ENCODE peak calls at places on chromosomes 7 and 10, in ten cellular contexts. D is SK-N-SH, H is stomach, J is uterus, M is DND-41, A is hepatocyte, T is upper lobe of right lung, N is thoracic aorta, X is gastrocnemius medialis, K is esophagus squamous epithelium. V is an unnamed sample.

GRCh38 chr10:125107166-125107949 is 53.0 kb downstream of the CTBP2 start:
- DNase-seq in D (no peak), H (peak; percentile 43), J (no peak), M (no peak), A (no peak), T (peak; percentile 16), N (no peak), X (no peak), K (no peak), V (no peak)

GRCh38 chr7:142956951-142957623 is 5.1 kb downstream of the KEL start:
- DNase-seq in D (no peak), H (no peak), J (no peak), M (no peak), A (peak; percentile 77), T (no peak), N (no peak), X (no peak), K (no peak), V (no peak)

GRCh38 chr10:13560597-13560996 is 26.2 kb upstream of the PRPF18 start:
- DNase-seq in D (no peak), H (no peak), J (no peak), M (no peak), A (no peak), T (no peak), N (no peak), X (no peak), K (no peak), V (no peak)

GRCh38 chr10:33009244-33010131 is 51.5 kb upstream of the ITGB1 start:
- DNase-seq in D (no peak), H (no peak), J (no peak), M (no peak), A (no peak), T (no peak), N (no peak), X (no peak), K (no peak), V (no peak)

GRCh38 chr7:50389961-50390360 is 60.2 kb downstream of the FIGNL1 start:
- DNase-seq in D (no peak), H (no peak), J (no peak), M (no peak), A (no peak), T (no peak), N (no peak), X (no peak), K (no peak), V (no peak)

GRCh38 chr10:24722676-24723385 is 856 bp downstream of the ARHGAP21 start:
- DNase-seq in D (peak; percentile 84), H (peak; percentile 68), J (peak; percentile 34), M (peak; percentile 80), A (peak; percentile 83), T (peak; percentile 83), N (no peak), X (peak; percentile 22), K (no peak), V (peak; percentile 83)

GRCh38 chr10:31467791-31468535 is 148.9 kb downstream of the ZEB1 start:
- DNase-seq in D (no peak), H (peak; percentile 47), J (no peak), M (no peak), A (peak; percentile 42), T (peak; percentile 40), N (no peak), X (peak; percentile 4), K (no peak), V (peak; percentile 51)

GRCh38 chr10:116274141-116274861 is 1.3 kb upstream of the GFRA1 start:
- DNase-seq in D (peak; percentile 74), H (no peak), J (no peak), M (no peak), A (peak; percentile 31), T (no peak), N (no peak), X (no peak), K (no peak), V (peak; percentile 75)

GRCh38 chr7:138891446-138891810 is 89.8 kb downstream of the KIAA1549 start:
- DNase-seq in D (peak; percentile 80), H (no peak), J (peak; percentile 31), M (no peak), A (peak; percentile 35), T (no peak), N (no peak), X (no peak), K (no peak), V (no peak)

GRCh38 chr7:50793115-50793946 is 10.6 kb upstream of the GRB10 start:
- DNase-seq in D (peak; percentile 67), H (peak; percentile 70), J (peak; percentile 67), M (no peak), A (peak; percentile 84), T (peak; percentile 87), N (no peak), X (peak; percentile 54), K (no peak), V (peak; percentile 95)

GRCh38 chr10:60359066-60359465 is 30.6 kb downstream of the ANK3 start:
- DNase-seq in D (no peak), H (no peak), J (no peak), M (no peak), A (no peak), T (no peak), N (no peak), X (no peak), K (no peak), V (no peak)

GRCh38 chr10:68542046-68542445 is 14.7 kb upstream of the SLC25A16 start:
- DNase-seq in D (no peak), H (no peak), J (no peak), M (no peak), A (no peak), T (no peak), N (no peak), X (no peak), K (no peak), V (no peak)

GRCh38 chr10:130378556-130379400 is 242.6 kb downstream of the GLRX3 start:
- DNase-seq in D (peak; percentile 46), H (no peak), J (no peak), M (no peak), A (no peak), T (no peak), N (no peak), X (no peak), K (no peak), V (peak; percentile 71)

GRCh38 chr7:6532516-6532915 is 18.7 kb downstream of the GRID2IP start:
- DNase-seq in D (no peak), H (no peak), J (no peak), M (no peak), A (no peak), T (no peak), N (no peak), X (no peak), K (no peak), V (no peak)

GRCh38 chr10:104456817-104457657 is 103.4 kb downstream of the CFAP58 start:
- DNase-seq in D (no peak), H (no peak), J (no peak), M (no peak), A (no peak), T (no peak), N (no peak), X (no peak), K (no peak), V (no peak)

DNA sequence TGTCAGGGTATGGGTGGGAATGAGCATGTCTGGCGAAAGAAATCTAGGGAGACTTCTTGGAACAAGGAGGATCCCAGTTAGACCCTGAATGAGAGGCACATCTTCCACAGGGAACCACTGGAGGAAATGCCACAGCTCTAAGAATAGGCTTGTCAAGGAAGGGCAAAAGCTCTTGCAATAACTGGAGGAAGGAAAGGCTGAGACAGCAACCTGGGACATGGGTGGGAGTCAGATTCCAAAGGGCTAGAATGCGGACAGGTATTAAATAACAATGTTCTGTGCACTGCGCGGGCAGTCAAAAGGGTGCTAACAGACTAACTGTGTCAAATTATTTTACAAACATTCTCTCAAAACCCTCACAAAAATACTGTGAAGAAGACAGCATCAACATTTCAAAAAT is 4.5 kb downstream of the NUDCD3 start:
- DNase-seq in D (no peak), H (no peak), J (no peak), M (no peak), A (no peak), T (no peak), N (no peak), X (no peak), K (no peak), V (no peak)
- H3K36me3 ChIP-seq in D (peaks cover 60% of the 10 kb centered on the region), H (peaks cover 42% of the 10 kb centered on the region), J (no peaks in the 10 kb centered on the region), M (peaks cover 51% of the 10 kb centered on the region), A (peaks cover 12% of the 10 kb centered on the region), T (peaks cover 42% of the 10 kb centered on the region), N (peaks cover 30% of the 10 kb centered on the region), X (peaks cover 34% of the 10 kb centered on the region), K (peaks cover 26% of the 10 kb centered on the region), V (peaks cover 14% of the 10 kb centered on the region)

DNA sequence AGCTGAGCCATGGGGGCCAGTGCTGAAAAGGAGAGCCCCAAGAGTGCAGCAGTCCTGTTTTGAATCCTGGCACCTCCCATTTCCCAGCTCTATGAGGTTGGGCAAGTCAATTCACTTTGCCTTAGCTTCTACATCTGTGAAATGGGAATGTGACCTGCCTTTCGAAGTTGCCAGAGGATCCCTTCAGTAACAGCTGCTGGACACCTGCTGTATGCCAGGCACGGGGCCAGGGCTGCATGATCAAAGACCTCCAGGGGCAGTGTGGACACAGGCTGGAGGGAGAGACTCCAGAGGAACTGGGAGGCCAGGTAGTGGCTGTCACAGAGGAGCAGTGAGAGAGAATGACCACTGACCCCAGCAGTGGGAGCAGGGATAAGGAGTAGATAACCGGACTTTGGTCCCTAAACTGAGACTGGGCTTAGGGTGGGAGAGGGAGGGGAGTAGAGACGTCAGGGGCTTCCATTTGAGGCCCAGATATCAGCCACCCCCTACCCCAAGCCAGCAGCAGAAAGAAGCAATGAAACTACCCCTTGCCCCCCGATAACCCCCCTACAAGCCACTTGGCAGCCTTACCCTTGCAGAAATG is 45.2 kb downstream of the SRRM3 start:
- DNase-seq in D (no peak), H (no peak), J (no peak), M (no peak), A (no peak), T (no peak), N (no peak), X (no peak), K (no peak), V (peak; percentile 19)
- H3K4me3 ChIP-seq in D (no peak overlapping the region), H (no peak overlapping the region), J (no peak overlapping the region), M (no peak overlapping the region), A (no peak overlapping the region), T (no peak overlapping the region), N (no peak overlapping the region), X (no peak overlapping the region), K (no peak overlapping the region), V (no peak overlapping the region)

GRCh38 chr10:101649530-101650085 is 45.4 kb downstream of the FBXW4 start:
- DNase-seq in D (no peak), H (no peak), J (no peak), M (no peak), A (no peak), T (no peak), N (no peak), X (no peak), K (no peak), V (no peak)
- H3K36me3 ChIP-seq in D (peaks cover 32% of the 10 kb centered on the region), H (no peaks in the 10 kb centered on the region), J (no peaks in the 10 kb centered on the region), M (peaks cover 41% of the 10 kb centered on the region), A (no peaks in the 10 kb centered on the region), T (peaks cover 56% of the 10 kb centered on the region), N (peaks cover 6% of the 10 kb centered on the region), X (no peaks in the 10 kb centered on the region), K (peaks cover 5% of the 10 kb centered on the region), V (peaks cover 1% of the 10 kb centered on the region)

DNA sequence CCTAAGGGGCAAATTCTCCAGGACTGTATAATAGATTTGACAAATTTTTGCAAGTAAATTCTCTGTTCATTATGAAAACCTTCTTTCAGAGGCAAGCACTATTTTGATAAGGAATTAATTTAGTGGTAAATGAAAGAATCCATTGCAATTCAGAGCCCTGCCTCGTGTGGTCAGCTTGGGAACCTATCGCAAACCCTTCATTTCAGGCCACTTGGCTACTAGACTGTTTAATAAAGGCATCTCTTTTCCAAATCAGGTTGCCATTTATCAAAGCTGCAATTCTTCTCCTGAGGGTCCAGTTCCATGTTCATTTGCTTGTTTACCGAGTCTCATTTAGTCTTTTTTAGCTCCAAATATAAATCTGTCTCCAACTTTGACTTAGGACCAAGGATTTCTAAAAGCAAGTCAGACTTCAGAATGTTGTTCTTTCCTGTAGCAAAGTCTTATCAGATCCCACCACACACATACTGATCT is 28.4 kb downstream of the PPP1R3C start:
- DNase-seq in D (no peak), H (no peak), J (no peak), M (no peak), A (no peak), T (no peak), N (no peak), X (no peak), K (no peak), V (no peak)
- H3K4me3 ChIP-seq in D (no peak overlapping the region), H (no peak overlapping the region), J (no peak overlapping the region), M (no peak overlapping the region), A (no peak overlapping the region), T (no peak overlapping the region), N (no peak overlapping the region), X (no peak overlapping the region), K (no peak overlapping the region), V (no peak overlapping the region)

V was measured in H7.